ENCODE peak calls at places on chromosomes 13 and 19, in eight cellular contexts. G is CD8-positive, alpha-beta T cell; N is mesenchymal stem cell; W is prostate gland; U is thoracic aorta; E is heart left ventricle; T is small intestine; P is WERI-Rb-1. Z is an unnamed sample.

GRCh38 chr13:35198821-35199220 is 256.8 kb downstream of the NBEA start:
- DNase-seq in P (no peak), G (no peak), N (no peak), W (no peak), U (no peak), T (no peak), E (no peak), Z (no peak)

GRCh38 chr19:5340637-5341447 is at the start of gene PTPRS:
- DNase-seq in N (peak), G (peak), E (peak), U (no peak), T (peak), P (peak), W (peak), Z (peak)

GRCh38 chr19:43555185-43555770 is 20.0 kb downstream of the XRCC1 start:
- DNase-seq in U (no peak), E (peak), T (peak), W (peak), G (peak), P (peak), N (peak), Z (peak)

GRCh38 chr13:20128459-20128927 is 32.4 kb downstream of the GJA3 start:
- DNase-seq in T (peak), E (no peak), N (no peak), G (no peak), U (no peak), P (peak), W (peak), Z (peak)

GRCh38 chr13:69946443-69946955 is 161.1 kb upstream of the ATXN8OS start:
- DNase-seq in T (no peak), N (no peak), P (no peak), W (no peak), U (no peak), E (no peak), G (no peak), Z (no peak)

GRCh38 chr13:26487781-26488180 is 69.7 kb upstream of the WASF3 start:
- DNase-seq in T (no peak), E (no peak), N (no peak), P (no peak), W (no peak), G (no peak), U (no peak), Z (no peak)

GRCh38 chr19:8517551-8518442 is 3.8 kb upstream of the ZNF414 start:
- DNase-seq in P (no peak), T (no peak), W (no peak), E (no peak), N (peak), G (peak), U (no peak), Z (no peak)

GRCh38 chr19:52219611-52220010 is 29.8 kb downstream of the PPP2R1A start:
- DNase-seq in E (no peak), N (no peak), U (no peak), P (no peak), G (no peak), W (no peak), T (no peak), Z (no peak)

GRCh38 chr19:9467161-9467560 is 31.3 kb downstream of the ZNF560 start:
- DNase-seq in U (no peak), P (no peak), N (no peak), T (no peak), W (no peak), G (no peak), E (no peak), Z (no peak)

GRCh38 chr19:45645631-45646344 is 6.6 kb upstream of the EML2 start:
- DNase-seq in E (peak), T (peak), N (peak), G (peak), W (peak), U (no peak), P (peak), Z (peak)

GRCh38 chr19:42068756-42069571 is 1.0 kb downstream of the GRIK5 start:
- DNase-seq in W (no peak), T (no peak), N (no peak), E (no peak), P (peak), G (no peak), U (no peak), Z (no peak)

GRCh38 chr13:113627136-113627535 is 30.9 kb downstream of the ATP4B start:
- DNase-seq in W (no peak), G (no peak), U (no peak), T (no peak), P (no peak), N (no peak), E (no peak), Z (no peak)

GRCh38 chr19:10230155-10230903 is 802 bp downstream of the S1PR2 start:
- DNase-seq in N (peak), T (peak), E (peak), U (no peak), W (no peak), G (peak), P (peak), Z (peak)

GRCh38 chr13:51912091-51912490 is 50.3 kb downstream of the CCDC70 start:
- DNase-seq in E (no peak), G (no peak), W (peak), T (peak), N (no peak), P (no peak), U (no peak), Z (no peak)

GRCh38 chr13:40231311-40231710 is 435.1 kb downstream of the FOXO1 start:
- DNase-seq in E (no peak), N (peak), G (no peak), W (no peak), P (no peak), T (no peak), U (no peak), Z (no peak)

GRCh38 chr13:46817081-46817480 is 20.1 kb upstream of the ESD start:
- DNase-seq in T (no peak), P (no peak), U (no peak), W (no peak), N (no peak), G (no peak), E (no peak), Z (no peak)

GRCh38 chr13:26022538-26023292 is 29.1 kb downstream of the SHISA2 start:
- DNase-seq in W (peak), P (no peak), T (no peak), N (peak), E (peak), G (no peak), U (peak), Z (no peak)

GRCh38 chr13:110390572-110390971 is 83.5 kb downstream of the COL4A2 start:
- DNase-seq in N (peak), P (no peak), T (no peak), U (no peak), G (no peak), W (no peak), E (no peak), Z (no peak)

GRCh38 chr13:21902709-21903098 is 231.8 kb downstream of the FGF9 start:
- DNase-seq in T (no peak), G (no peak), U (no peak), P (no peak), W (no peak), N (no peak), E (no peak), Z (no peak)

GRCh38 chr19:1957562-1958248 is 16.7 kb downstream of the CSNK1G2 start:
- DNase-seq in U (no peak), E (no peak), N (no peak), W (no peak), P (no peak), G (no peak), T (no peak), Z (no peak)

GRCh38 chr19:55590621-55591020 is 8.7 kb downstream of the FIZ1 start:
- DNase-seq in G (no peak), T (peak), E (no peak), P (no peak), W (no peak), N (peak), U (no peak), Z (no peak)

GRCh38 chr13:21071015-21071414 is 9.6 kb upstream of the LATS2 start:
- DNase-seq in T (no peak), G (no peak), P (no peak), N (no peak), U (no peak), E (no peak), W (no peak), Z (no peak)

GRCh38 chr19:2302319-2303208 is 5.4 kb downstream of the LINGO3 start:
- DNase-seq in U (no peak), E (peak), N (peak), G (no peak), P (no peak), W (no peak), T (no peak), Z (peak)

GRCh38 chr13:99313941-99314340 is 6.7 kb upstream of the GPR183 start:
- DNase-seq in U (no peak), E (no peak), T (no peak), N (no peak), P (no peak), G (no peak), W (no peak), Z (no peak)

GRCh38 chr13:99311748-99312492 is 4.7 kb upstream of the GPR183 start:
- DNase-seq in T (no peak), P (no peak), U (no peak), N (no peak), W (no peak), G (no peak), E (no peak), Z (no peak)

GRCh38 chr13:99311137-99311536 is 3.9 kb upstream of the GPR183 start:
- DNase-seq in P (no peak), W (no peak), N (peak), T (no peak), G (no peak), U (no peak), E (no peak), Z (no peak)

GRCh38 chr13:99313473-99313872 is 6.3 kb upstream of the GPR183 start:
- DNase-seq in T (no peak), N (no peak), U (no peak), G (no peak), P (no peak), W (no peak), E (no peak), Z (no peak)

DNA sequence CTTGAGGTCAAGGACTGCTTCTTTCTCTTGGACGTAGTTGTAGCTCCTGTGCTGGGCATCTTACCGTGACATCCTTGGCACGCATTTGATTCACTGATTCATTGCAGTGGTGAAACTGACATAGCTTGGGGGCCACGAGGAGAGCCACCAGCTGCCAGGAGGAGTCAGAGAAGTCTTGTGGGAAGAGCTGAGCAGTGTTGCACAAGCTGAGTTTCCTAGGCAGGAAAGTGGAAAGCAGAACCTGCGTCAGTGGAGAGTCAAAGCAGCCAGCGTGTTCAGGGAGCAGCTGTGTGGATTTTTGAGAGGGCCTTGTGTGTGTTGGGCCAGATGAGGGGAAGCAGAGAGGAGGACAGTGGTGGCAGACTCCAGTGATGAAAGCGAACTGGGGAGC is 5.3 kb upstream of the GPR183 start:
- DNase-seq in P (no peak), T (no peak), G (no peak), N (peak), U (no peak), E (peak), W (no peak), Z (peak)
- H3K27ac ChIP-seq in P (no peak), T (no peak), G (no peak), N (no peak), U (no peak), E (peak), W (no peak), Z (peak)

GRCh38 chr13:87676254-87677042 is 5.3 kb downstream of the SLITRK5 start:
- DNase-seq in U (no peak), P (no peak), E (no peak), W (no peak), T (no peak), N (no peak), G (no peak), Z (no peak)
- H3K27ac ChIP-seq in U (no peak), P (no peak), E (no peak), W (no peak), T (no peak), N (no peak), G (no peak), Z (no peak)

GRCh38 chr19:28601723-28602440 is 611.1 kb downstream of the UQCRFS1 start:
- DNase-seq in G (no peak), T (no peak), P (no peak), W (no peak), U (no peak), E (no peak), N (no peak), Z (no peak)
- H3K27ac ChIP-seq in G (no peak), T (no peak), P (no peak), W (no peak), U (no peak), E (no peak), N (no peak), Z (no peak)

DNA sequence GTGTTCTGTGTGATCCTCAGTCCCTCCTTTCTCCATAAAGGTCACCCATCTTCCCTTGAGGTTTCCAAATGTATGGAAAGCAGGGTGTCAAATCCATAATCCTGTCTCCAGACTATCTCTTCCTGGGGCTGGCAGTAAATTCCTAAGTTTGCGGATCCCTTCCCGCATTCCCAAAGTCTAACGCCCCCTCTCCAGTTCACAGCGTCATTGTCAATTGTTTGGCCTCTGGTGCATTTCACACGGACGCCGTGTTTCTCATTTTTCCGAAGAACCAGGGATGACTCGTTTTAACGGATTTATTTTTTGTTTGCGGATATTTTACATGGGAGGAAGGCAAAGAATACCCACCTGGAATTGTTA is 32.6 kb downstream of the ZNF136 start:
- DNase-seq in G (no peak), P (peak), T (no peak), W (no peak), N (no peak), U (no peak), E (no peak), Z (no peak)
- H3K27ac ChIP-seq in G (peak), P (peak), T (no peak), W (peak), N (no peak), U (no peak), E (peak), Z (peak)

Z was measured in transverse colon.